ENCODE peak calls at places on chromosomes 2 and 18, in four cellular contexts. B is HEK293T; V is cortex of kidney; K is stimulated activated CD4-positive, alpha-beta T cell treated with anti-CD3 and anti-CD28 coated beads, Interleukin-2, amount 100 ng/mL, for 48 hours. M is an unnamed sample.

GRCh38 chr2:112881217-112882000 is 29.6 kb upstream of the IL37 start:
- DNase-seq in B (no peak), V (no peak), K (no peak), M (peak)

GRCh38 chr2:81739971-81740370 is 1435.4 kb upstream of the LRRTM1 start:
- DNase-seq in B (no peak), V (no peak), K (no peak), M (no peak)

GRCh38 chr2:161533218-161533617 is 91.0 kb upstream of the SLC4A10 start:
- DNase-seq in B (no peak), V (no peak), K (no peak), M (no peak)

GRCh38 chr2:94870392-94871225 is 621 bp upstream of the TEKT4 start:
- DNase-seq in B (peak), V (no peak), K (peak), M (peak)

GRCh38 chr18:22169889-22170420 is 566 bp downstream of the GATA6 start:
- DNase-seq in B (peak), V (no peak), K (no peak), M (no peak)

GRCh38 chr2:212640428-212640827 is 101.8 kb upstream of the ERBB4 start:
- DNase-seq in B (no peak), V (no peak), K (no peak), M (no peak)

GRCh38 chr2:143254108-143254507 is 124.9 kb downstream of the ARHGAP15 start:
- DNase-seq in B (no peak), V (no peak), K (no peak), M (no peak)

GRCh38 chr2:47282621-47283272 is 120.2 kb upstream of the MSH2 start:
- DNase-seq in B (no peak), V (no peak), K (no peak), M (no peak)

GRCh38 chr2:113769555-113769954 is 13.1 kb upstream of the SLC35F5 start:
- DNase-seq in B (no peak), V (no peak), K (no peak), M (no peak)

GRCh38 chr2:72211359-72211758 is 63.7 kb upstream of the CYP26B1 start:
- DNase-seq in B (no peak), V (no peak), K (no peak), M (no peak)

GRCh38 chr18:4068552-4069158 is 386.5 kb downstream of the DLGAP1 start:
- DNase-seq in B (peak), V (no peak), K (peak), M (peak)

GRCh38 chr18:8705941-8706544 is 687 bp downstream of the MTCL1 start:
- DNase-seq in B (no peak), V (no peak), K (no peak), M (peak)

GRCh38 chr2:43676322-43677050 is at the start of gene C1GALT1C1L:
- DNase-seq in B (peak), V (peak), K (no peak), M (peak)

GRCh38 chr2:150971910-150972309 is 289.8 kb downstream of the RBM43 start:
- DNase-seq in B (no peak), V (no peak), K (no peak), M (no peak)

GRCh38 chr2:6692061-6692460 is 173.6 kb downstream of the CMPK2 start:
- DNase-seq in B (no peak), V (no peak), K (no peak), M (no peak)

GRCh38 chr18:72808688-72809087 is 59.1 kb downstream of the NETO1 start:
- DNase-seq in B (no peak), V (no peak), K (no peak), M (no peak)

GRCh38 chr2:220075835-220076234 is 448.4 kb downstream of the SLC4A3 start:
- DNase-seq in B (no peak), V (no peak), K (no peak), M (no peak)

GRCh38 chr18:69817335-69817935 is 130.2 kb downstream of the CD226 start:
- DNase-seq in B (no peak), V (no peak), K (no peak), M (no peak)

GRCh38 chr18:62437520-62438329 is 85.1 kb upstream of the ZCCHC2 start:
- DNase-seq in B (no peak), V (no peak), K (no peak), M (no peak)

GRCh38 chr2:102585704-102586404 is 33.5 kb upstream of the SLC9A2 start:
- DNase-seq in B (no peak), V (no peak), K (no peak), M (no peak)

GRCh38 chr2:237096911-237097310 is 11.2 kb downstream of the COPS8 start:
- DNase-seq in B (no peak), V (no peak), K (no peak), M (no peak)

GRCh38 chr2:173544621-173545363 is 190.1 kb downstream of the CDCA7 start:
- DNase-seq in B (no peak), V (no peak), K (no peak), M (no peak)

GRCh38 chr18:54149078-54149697 is 75.3 kb downstream of the MBD2 start:
- DNase-seq in B (no peak), V (no peak), K (peak), M (no peak)

GRCh38 chr2:37654932-37655331 is 16.5 kb downstream of the CDC42EP3 start:
- DNase-seq in B (no peak), V (no peak), K (no peak), M (peak)

GRCh38 chr2:83022631-83023210 is 1436.4 kb downstream of the SUCLG1 start:
- DNase-seq in B (no peak), V (no peak), K (no peak), M (no peak)

GRCh38 chr2:217573565-217573964 is 429.2 kb downstream of the TNS1 start:
- DNase-seq in B (no peak), V (no peak), K (no peak), M (no peak)

GRCh38 chr2:147231081-147231480 is 613.7 kb upstream of the ACVR2A start:
- DNase-seq in B (no peak), V (no peak), K (no peak), M (no peak)

GRCh38 chr2:96913398-96914202 is 43.7 kb upstream of the SEMA4C start:
- DNase-seq in B (no peak), V (no peak), K (peak), M (no peak)

GRCh38 chr2:197904446-197904845 is 100.1 kb downstream of the PLCL1 start:
- DNase-seq in B (no peak), V (no peak), K (no peak), M (no peak)

GRCh38 chr18:28045176-28045810 is 131.6 kb downstream of the CDH2 start:
- DNase-seq in B (no peak), V (no peak), K (no peak), M (no peak)

GRCh38 chr2:38697116-38697840 is 31.4 kb downstream of the GALM start:
- DNase-seq in B (no peak), V (no peak), K (no peak), M (no peak)

GRCh38 chr2:36338124-36338826 is 17.3 kb upstream of the CRIM1 start:
- DNase-seq in B (no peak), V (no peak), K (no peak), M (no peak)

GRCh38 chr2:119821266-119821665 is 61.5 kb downstream of the PTPN4 start:
- DNase-seq in B (no peak), V (no peak), K (no peak), M (no peak)

GRCh38 chr2:232523682-232524597 is 2.0 kb upstream of the CHRND start:
- DNase-seq in B (peak), V (no peak), K (no peak), M (peak)

GRCh38 chr18:10681581-10682367 is 155.9 kb downstream of the NAPG start:
- DNase-seq in B (no peak), V (no peak), K (no peak), M (no peak)

GRCh38 chr2:238495422-238495821 is 68.7 kb downstream of the ASB1 start:
- DNase-seq in B (no peak), V (no peak), K (no peak), M (no peak)

GRCh38 chr2:213151437-213152064 is at the start of gene IKZF2:
- DNase-seq in B (peak), V (no peak), K (peak), M (peak)

GRCh38 chr2:64640153-64641044 is 13.3 kb downstream of the SERTAD2 start:
- DNase-seq in B (no peak), V (no peak), K (no peak), M (no peak)

M was measured in GM12891.